ENCODE peak calls at places on chromosomes 11 and 22, in nine cellular contexts. One of them, this sample, is unnamed.

GRCh38 chr11:2214527-2215229 is 43.1 kb upstream of the TH start:
- DNase-seq in Caco-2: no peak
- DNase-seq in fibroblast of villous mesenchyme: no peak
- DNase-seq in transverse colon: no peak
- DNase-seq in fibroblast of the aortic adventitia: no peak
- DNase-seq in RWPE1: no peak
- DNase-seq in NCI-H1694 treated with DMSO at 0.1 percent for 48 hours: no peak
- DNase-seq in thoracic aorta: no peak
- DNase-seq in DMS153: peak
- DNase-seq in this sample: no peak

GRCh38 chr22:50530857-50531545 is 1.2 kb upstream of the TYMP start:
- DNase-seq in Caco-2: peak
- DNase-seq in fibroblast of villous mesenchyme: peak
- DNase-seq in transverse colon: peak
- DNase-seq in fibroblast of the aortic adventitia: peak
- DNase-seq in RWPE1: no peak
- DNase-seq in NCI-H1694 treated with DMSO at 0.1 percent for 48 hours: no peak
- DNase-seq in thoracic aorta: no peak
- DNase-seq in DMS153: peak
- DNase-seq in this sample: peak

GRCh38 chr11:567629-568258 is 7.0 kb downstream of the RASSF7 start:
- DNase-seq in Caco-2: no peak
- DNase-seq in fibroblast of villous mesenchyme: no peak
- DNase-seq in transverse colon: no peak
- DNase-seq in fibroblast of the aortic adventitia: no peak
- DNase-seq in RWPE1: no peak
- DNase-seq in NCI-H1694 treated with DMSO at 0.1 percent for 48 hours: no peak
- DNase-seq in thoracic aorta: no peak
- DNase-seq in DMS153: no peak
- DNase-seq in this sample: no peak

GRCh38 chr11:122910775-122911174 is 28.2 kb downstream of the JHY start:
- DNase-seq in Caco-2: peak
- DNase-seq in fibroblast of villous mesenchyme: peak
- DNase-seq in transverse colon: no peak
- DNase-seq in fibroblast of the aortic adventitia: peak
- DNase-seq in RWPE1: peak
- DNase-seq in NCI-H1694 treated with DMSO at 0.1 percent for 48 hours: no peak
- DNase-seq in thoracic aorta: no peak
- DNase-seq in DMS153: no peak
- DNase-seq in this sample: no peak

GRCh38 chr22:37020192-37020479 is 594 bp downstream of the MPST start:
- DNase-seq in Caco-2: no peak
- DNase-seq in fibroblast of villous mesenchyme: peak
- DNase-seq in transverse colon: peak
- DNase-seq in fibroblast of the aortic adventitia: peak
- DNase-seq in RWPE1: peak
- DNase-seq in NCI-H1694 treated with DMSO at 0.1 percent for 48 hours: peak
- DNase-seq in thoracic aorta: no peak
- DNase-seq in DMS153: no peak
- DNase-seq in this sample: no peak

GRCh38 chr11:44627911-44628729 is 62.7 kb downstream of the CD82 start:
- DNase-seq in Caco-2: no peak
- DNase-seq in fibroblast of villous mesenchyme: peak
- DNase-seq in transverse colon: peak
- DNase-seq in fibroblast of the aortic adventitia: peak
- DNase-seq in RWPE1: no peak
- DNase-seq in NCI-H1694 treated with DMSO at 0.1 percent for 48 hours: no peak
- DNase-seq in thoracic aorta: no peak
- DNase-seq in DMS153: no peak
- DNase-seq in this sample: no peak

GRCh38 chr11:125904678-125905077 is 370 bp downstream of the DDX25 start:
- DNase-seq in Caco-2: no peak
- DNase-seq in fibroblast of villous mesenchyme: no peak
- DNase-seq in transverse colon: no peak
- DNase-seq in fibroblast of the aortic adventitia: no peak
- DNase-seq in RWPE1: no peak
- DNase-seq in NCI-H1694 treated with DMSO at 0.1 percent for 48 hours: no peak
- DNase-seq in thoracic aorta: no peak
- DNase-seq in DMS153: no peak
- DNase-seq in this sample: no peak

GRCh38 chr11:64536396-64536935 is 54.6 kb upstream of the SLC22A12 start:
- DNase-seq in Caco-2: no peak
- DNase-seq in fibroblast of villous mesenchyme: peak
- DNase-seq in transverse colon: no peak
- DNase-seq in fibroblast of the aortic adventitia: peak
- DNase-seq in RWPE1: no peak
- DNase-seq in NCI-H1694 treated with DMSO at 0.1 percent for 48 hours: no peak
- DNase-seq in thoracic aorta: no peak
- DNase-seq in DMS153: no peak
- DNase-seq in this sample: no peak

GRCh38 chr11:45143494-45143893 is 2.9 kb upstream of the PRDM11 start:
- DNase-seq in Caco-2: no peak
- DNase-seq in fibroblast of villous mesenchyme: no peak
- DNase-seq in transverse colon: no peak
- DNase-seq in fibroblast of the aortic adventitia: no peak
- DNase-seq in RWPE1: no peak
- DNase-seq in NCI-H1694 treated with DMSO at 0.1 percent for 48 hours: no peak
- DNase-seq in thoracic aorta: no peak
- DNase-seq in DMS153: no peak
- DNase-seq in this sample: no peak

GRCh38 chr11:118224512-118225180 is at the start of gene JAML:
- DNase-seq in Caco-2: no peak
- DNase-seq in fibroblast of villous mesenchyme: no peak
- DNase-seq in transverse colon: peak
- DNase-seq in fibroblast of the aortic adventitia: no peak
- DNase-seq in RWPE1: no peak
- DNase-seq in NCI-H1694 treated with DMSO at 0.1 percent for 48 hours: no peak
- DNase-seq in thoracic aorta: no peak
- DNase-seq in DMS153: no peak
- DNase-seq in this sample: no peak

GRCh38 chr22:24181088-24181995 is at the start of gene SUSD2:
- DNase-seq in Caco-2: peak
- DNase-seq in fibroblast of villous mesenchyme: no peak
- DNase-seq in transverse colon: peak
- DNase-seq in fibroblast of the aortic adventitia: no peak
- DNase-seq in RWPE1: no peak
- DNase-seq in NCI-H1694 treated with DMSO at 0.1 percent for 48 hours: peak
- DNase-seq in thoracic aorta: no peak
- DNase-seq in DMS153: no peak
- DNase-seq in this sample: no peak

GRCh38 chr11:123719452-123719851 is 22.0 kb downstream of the ZNF202 start:
- DNase-seq in Caco-2: no peak
- DNase-seq in fibroblast of villous mesenchyme: no peak
- DNase-seq in transverse colon: no peak
- DNase-seq in fibroblast of the aortic adventitia: peak
- DNase-seq in RWPE1: no peak
- DNase-seq in NCI-H1694 treated with DMSO at 0.1 percent for 48 hours: no peak
- DNase-seq in thoracic aorta: no peak
- DNase-seq in DMS153: no peak
- DNase-seq in this sample: no peak

GRCh38 chr22:49824185-49824925 is 3.3 kb downstream of the BRD1 start:
- DNase-seq in Caco-2: no peak
- DNase-seq in fibroblast of villous mesenchyme: no peak
- DNase-seq in transverse colon: no peak
- DNase-seq in fibroblast of the aortic adventitia: no peak
- DNase-seq in RWPE1: no peak
- DNase-seq in NCI-H1694 treated with DMSO at 0.1 percent for 48 hours: no peak
- DNase-seq in thoracic aorta: no peak
- DNase-seq in DMS153: no peak
- DNase-seq in this sample: no peak

GRCh38 chr11:123132881-123133280 is 62.2 kb downstream of the CLMP start:
- DNase-seq in Caco-2: no peak
- DNase-seq in fibroblast of villous mesenchyme: peak
- DNase-seq in transverse colon: no peak
- DNase-seq in fibroblast of the aortic adventitia: no peak
- DNase-seq in RWPE1: no peak
- DNase-seq in NCI-H1694 treated with DMSO at 0.1 percent for 48 hours: no peak
- DNase-seq in thoracic aorta: no peak
- DNase-seq in DMS153: no peak
- DNase-seq in this sample: no peak

GRCh38 chr22:37951305-37951704 is 2.1 kb downstream of the C22orf23 start:
- DNase-seq in Caco-2: no peak
- DNase-seq in fibroblast of villous mesenchyme: no peak
- DNase-seq in transverse colon: no peak
- DNase-seq in fibroblast of the aortic adventitia: no peak
- DNase-seq in RWPE1: no peak
- DNase-seq in NCI-H1694 treated with DMSO at 0.1 percent for 48 hours: no peak
- DNase-seq in thoracic aorta: no peak
- DNase-seq in DMS153: peak
- DNase-seq in this sample: no peak

GRCh38 chr11:93689166-93689734 is 27.8 kb downstream of the CEP295 start:
- DNase-seq in Caco-2: no peak
- DNase-seq in fibroblast of villous mesenchyme: no peak
- DNase-seq in transverse colon: no peak
- DNase-seq in fibroblast of the aortic adventitia: no peak
- DNase-seq in RWPE1: no peak
- DNase-seq in NCI-H1694 treated with DMSO at 0.1 percent for 48 hours: no peak
- DNase-seq in thoracic aorta: no peak
- DNase-seq in DMS153: no peak
- DNase-seq in this sample: no peak

GRCh38 chr22:46321387-46321775 is 14.1 kb upstream of the TRMU start:
- DNase-seq in Caco-2: no peak
- DNase-seq in fibroblast of villous mesenchyme: no peak
- DNase-seq in transverse colon: no peak
- DNase-seq in fibroblast of the aortic adventitia: no peak
- DNase-seq in RWPE1: no peak
- DNase-seq in NCI-H1694 treated with DMSO at 0.1 percent for 48 hours: no peak
- DNase-seq in thoracic aorta: no peak
- DNase-seq in DMS153: no peak
- DNase-seq in this sample: no peak

GRCh38 chr11:79439430-79439892 is 1.4 kb downstream of the TENM4 start:
- DNase-seq in Caco-2: no peak
- DNase-seq in fibroblast of villous mesenchyme: no peak
- DNase-seq in transverse colon: no peak
- DNase-seq in fibroblast of the aortic adventitia: peak
- DNase-seq in RWPE1: peak
- DNase-seq in NCI-H1694 treated with DMSO at 0.1 percent for 48 hours: peak
- DNase-seq in thoracic aorta: no peak
- DNase-seq in DMS153: no peak
- DNase-seq in this sample: no peak

GRCh38 chr11:2700415-2701211 is 819 bp upstream of the KCNQ1OT1 start:
- DNase-seq in Caco-2: peak
- DNase-seq in fibroblast of villous mesenchyme: peak
- DNase-seq in transverse colon: peak
- DNase-seq in fibroblast of the aortic adventitia: peak
- DNase-seq in RWPE1: peak
- DNase-seq in NCI-H1694 treated with DMSO at 0.1 percent for 48 hours: no peak
- DNase-seq in thoracic aorta: no peak
- DNase-seq in DMS153: peak
- DNase-seq in this sample: no peak

GRCh38 chr11:77322506-77322905 is 21.0 kb upstream of the GDPD4 start:
- DNase-seq in Caco-2: no peak
- DNase-seq in fibroblast of villous mesenchyme: peak
- DNase-seq in transverse colon: no peak
- DNase-seq in fibroblast of the aortic adventitia: peak
- DNase-seq in RWPE1: no peak
- DNase-seq in NCI-H1694 treated with DMSO at 0.1 percent for 48 hours: no peak
- DNase-seq in thoracic aorta: no peak
- DNase-seq in DMS153: no peak
- DNase-seq in this sample: no peak

GRCh38 chr11:103773059-103773458 is 263.4 kb upstream of the DDI1 start:
- DNase-seq in Caco-2: no peak
- DNase-seq in fibroblast of villous mesenchyme: peak
- DNase-seq in transverse colon: no peak
- DNase-seq in fibroblast of the aortic adventitia: peak
- DNase-seq in RWPE1: no peak
- DNase-seq in NCI-H1694 treated with DMSO at 0.1 percent for 48 hours: no peak
- DNase-seq in thoracic aorta: no peak
- DNase-seq in DMS153: no peak
- DNase-seq in this sample: no peak

GRCh38 chr22:20997536-20998257 is 4.2 kb downstream of the THAP7 start:
- DNase-seq in Caco-2: no peak
- DNase-seq in fibroblast of villous mesenchyme: no peak
- DNase-seq in transverse colon: no peak
- DNase-seq in fibroblast of the aortic adventitia: no peak
- DNase-seq in RWPE1: no peak
- DNase-seq in NCI-H1694 treated with DMSO at 0.1 percent for 48 hours: no peak
- DNase-seq in thoracic aorta: no peak
- DNase-seq in DMS153: no peak
- DNase-seq in this sample: no peak

This sample was measured in GOT3.